ENCODE peak calls at places on chromosomes 7 and 10, in eight cellular contexts. A is GM23248, X is IMR-90, D is H1, Z is H9, P is endothelial cell of umbilical vein, C is MM.1S, H is HCT116. G is an unnamed sample. For H3K27me3, the result is how much of the 10 kb centered on the place peaks cover.

GRCh38 chr10:101030492-101031127 is 319 bp downstream of the PDZD7 start:
- DNase-seq in H (no peak), D (no peak), P (no peak), A (no peak), X (no peak), Z (peak), C (no peak), G (peak)

GRCh38 chr7:86914468-86915054 is 144.9 kb downstream of the ELAPOR2 start:
- DNase-seq in X (peak), H (no peak), D (no peak), P (peak), C (peak), Z (no peak), A (peak), G (peak)

GRCh38 chr7:151509670-151510333 is 9.9 kb downstream of the RHEB start:
- DNase-seq in C (no peak), A (no peak), H (no peak), X (no peak), Z (no peak), P (no peak), D (no peak), G (no peak)

GRCh38 chr7:25821225-25821624 is 330.8 kb upstream of the NFE2L3 start:
- DNase-seq in D (no peak), C (no peak), H (no peak), Z (no peak), A (no peak), P (no peak), X (no peak), G (no peak)

GRCh38 chr10:79331709-79332108 is 15.6 kb upstream of the PPIF start:
- DNase-seq in H (no peak), X (peak), C (no peak), D (no peak), Z (no peak), A (peak), P (no peak), G (no peak)

GRCh38 chr10:63698815-63699205 is 177.6 kb downstream of the REEP3 start:
- DNase-seq in H (no peak), Z (no peak), X (no peak), D (no peak), P (no peak), A (peak), C (no peak), G (no peak)

GRCh38 chr7:885893-886625 is 9.7 kb downstream of the GET4 start:
- DNase-seq in D (no peak), Z (no peak), H (no peak), C (no peak), A (no peak), P (no peak), X (no peak), G (no peak)

GRCh38 chr10:46250898-46251856 is 35.6 kb upstream of the ANTXRL start:
- DNase-seq in Z (peak), P (no peak), D (peak), H (no peak), X (no peak), A (no peak), C (no peak), G (no peak)

GRCh38 chr7:123865517-123866117 is 20.6 kb downstream of the HYAL4 start:
- DNase-seq in H (peak), C (peak), Z (peak), D (no peak), P (peak), A (peak), X (peak), G (peak)

GRCh38 chr7:110975476-110975875 is 115.5 kb upstream of the LRRN3 start:
- DNase-seq in X (no peak), H (no peak), D (no peak), C (no peak), P (no peak), A (no peak), Z (no peak), G (no peak)

GRCh38 chr10:131865223-131865917 is 35.4 kb upstream of the PPP2R2D start:
- DNase-seq in D (no peak), C (no peak), A (no peak), Z (peak), H (no peak), X (no peak), P (no peak), G (no peak)

GRCh38 chr10:35005868-35006267 is 84.3 kb downstream of the CUL2 start:
- DNase-seq in D (no peak), A (peak), X (peak), Z (no peak), C (no peak), H (no peak), P (peak), G (no peak)

GRCh38 chr10:30583778-30584415 is 45.7 kb downstream of the LYZL2 start:
- DNase-seq in H (peak), D (no peak), A (peak), C (peak), Z (no peak), P (peak), X (peak), G (no peak)

GRCh38 chr10:5346881-5347280 is 17.9 kb upstream of the UCN3 start:
- DNase-seq in P (no peak), H (no peak), A (no peak), C (no peak), X (no peak), Z (no peak), D (no peak), G (no peak)

GRCh38 chr7:80588591-80588990 is 49.9 kb upstream of the CD36 start:
- DNase-seq in P (no peak), X (peak), D (no peak), A (peak), Z (no peak), H (no peak), C (no peak), G (no peak)

GRCh38 chr10:46555366-46555712 is 1.1 kb downstream of the GPRIN2 start:
- DNase-seq in H (no peak), Z (peak), A (no peak), X (no peak), C (no peak), P (no peak), D (no peak), G (peak)

GRCh38 chr10:77230194-77230593 is 407.4 kb downstream of the KCNMA1 start:
- DNase-seq in A (peak), Z (no peak), P (no peak), C (no peak), X (peak), D (no peak), H (no peak), G (no peak)

GRCh38 chr7:93048136-93048930 is 69.4 kb downstream of the SAMD9 start:
- DNase-seq in P (no peak), A (peak), D (no peak), Z (no peak), H (no peak), X (peak), C (no peak), G (no peak)

GRCh38 chr7:4882169-4882741 is 1.3 kb downstream of the RADIL start:
- DNase-seq in H (no peak), X (peak), Z (peak), C (no peak), A (peak), D (peak), P (peak), G (peak)

GRCh38 chr7:33485746-33486491 is 356.6 kb downstream of the BBS9 start:
- DNase-seq in Z (no peak), D (no peak), X (peak), A (peak), P (no peak), C (no peak), H (no peak), G (no peak)

GRCh38 chr7:157840174-157840912 is 503.5 kb downstream of the DNAJB6 start:
- DNase-seq in X (no peak), C (no peak), D (no peak), P (no peak), Z (no peak), H (no peak), A (no peak), G (no peak)

GRCh38 chr10:103546401-103546800 is 52.9 kb downstream of the NEURL1 start:
- DNase-seq in X (no peak), C (no peak), A (no peak), H (no peak), Z (peak), D (no peak), P (no peak), G (no peak)

GRCh38 chr7:40469481-40469880 is 334.7 kb downstream of the SUGCT start:
- DNase-seq in C (no peak), D (no peak), A (peak), Z (no peak), X (peak), H (no peak), P (no peak), G (no peak)

GRCh38 chr7:92076509-92076908 is 57.8 kb downstream of the CYP51A1 start:
- DNase-seq in A (no peak), Z (no peak), D (no peak), H (no peak), X (no peak), P (no peak), C (no peak), G (no peak)

GRCh38 chr10:127860632-127861031 is 32.1 kb downstream of the CLRN3 start:
- DNase-seq in C (no peak), A (no peak), P (no peak), Z (no peak), H (no peak), D (no peak), X (no peak), G (no peak)

GRCh38 chr7:741850-742249 is 14.8 kb upstream of the PRKAR1B start:
- DNase-seq in D (no peak), P (no peak), H (no peak), A (no peak), C (no peak), Z (peak), X (no peak), G (no peak)

GRCh38 chr10:29524294-29524693 is 110.5 kb downstream of the SVIL start:
- DNase-seq in Z (no peak), X (no peak), A (no peak), P (no peak), D (no peak), C (no peak), H (no peak), G (no peak)

GRCh38 chr10:64430690-64431323 is 909.6 kb downstream of the REEP3 start:
- DNase-seq in Z (peak), D (peak), H (peak), C (no peak), P (peak), A (no peak), X (no peak), G (peak)

GRCh38 chr7:157138424-157139141 is at the start of gene UBE3C:
- DNase-seq in X (peak), C (peak), A (peak), Z (peak), P (peak), H (peak), D (peak), G (peak)

GRCh38 chr10:93437000-93437945 is 44.9 kb downstream of the MYOF start:
- DNase-seq in D (peak), C (no peak), H (peak), P (peak), Z (peak), X (peak), A (peak), G (peak)

GRCh38 chr10:17228081-17229015 is at the start of gene VIM:
- DNase-seq in X (peak), P (peak), D (peak), Z (peak), A (peak), H (peak), C (peak), G (peak)

GRCh38 chr10:127678091-127678490 is 58.9 kb upstream of the FOXI2 start:
- DNase-seq in X (no peak), Z (no peak), D (no peak), A (peak), P (no peak), H (no peak), C (no peak), G (no peak)

GRCh38 chr10:132706701-132707100 is 79.2 kb downstream of the NKX6-2 start:
- DNase-seq in Z (peak), D (no peak), P (no peak), C (no peak), H (no peak), X (no peak), A (no peak), G (no peak)

GRCh38 chr7:93185303-93186027 is 37.3 kb upstream of the SAMD9L start:
- DNase-seq in X (peak), P (peak), H (no peak), A (peak), C (no peak), D (no peak), Z (no peak), G (no peak)

GRCh38 chr10:15725603-15726002 is 5.9 kb upstream of the ITGA8 start:
- DNase-seq in D (no peak), H (peak), X (peak), A (peak), C (peak), P (peak), Z (no peak), G (peak)

GRCh38 chr10:110399163-110400094 is 94.7 kb upstream of the SMNDC1 start:
- DNase-seq in P (peak), D (no peak), X (peak), A (peak), C (no peak), H (peak), Z (no peak), G (no peak)

GRCh38 chr7:102424129-102424551 is 9.2 kb upstream of the ORAI2 start:
- DNase-seq in A (no peak), Z (peak), H (no peak), P (no peak), C (peak), X (no peak), D (no peak), G (no peak)

GRCh38 chr7:27098493-27099223 is 2.9 kb upstream of the HOXA1 start:
- DNase-seq in A (peak), C (no peak), D (no peak), X (peak), P (peak), Z (no peak), H (no peak), G (peak)

DNA sequence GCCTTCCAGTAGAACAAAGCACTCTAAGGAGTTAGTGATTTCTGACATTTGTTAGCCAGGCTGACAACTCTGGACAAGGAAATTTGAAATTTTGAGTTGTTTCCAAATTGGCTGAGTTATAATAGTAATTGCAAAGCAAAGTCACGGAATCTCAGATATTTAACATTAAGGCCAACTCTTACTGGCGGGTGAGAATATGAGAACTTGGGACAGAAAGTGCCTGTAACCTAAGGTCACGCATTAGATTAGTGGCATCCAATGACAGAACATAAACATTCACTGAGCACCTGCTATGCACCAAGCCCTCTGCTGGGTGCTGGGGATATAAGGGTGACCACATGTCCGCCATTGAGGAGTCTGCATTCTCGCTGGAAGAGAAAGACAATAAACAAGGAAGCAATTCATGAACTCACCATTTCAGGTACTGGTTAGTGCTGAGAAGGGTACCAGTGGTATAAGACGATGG is 45.5 kb upstream of the CHST15 start:
- DNase-seq in X (no peak), D (no peak), H (no peak), Z (no peak), P (no peak), C (no peak), A (no peak), G (no peak)
- H3K9ac ChIP-seq in X (no peak), D (no peak), H (no peak), Z (no peak), P (no peak), C (no peak), A (no peak), G (no peak)

GRCh38 chr10:86367339-86367951 is 850 bp upstream of the GRID1 start:
- DNase-seq in X (no peak), C (no peak), P (no peak), D (peak), H (no peak), A (peak), Z (peak), G (peak)
- H3K27me3 ChIP-seq in X (half or more), C (under half), P (half or more), D (half or more), H (under half), A (under half), Z (half or more), G (half or more)

DNA sequence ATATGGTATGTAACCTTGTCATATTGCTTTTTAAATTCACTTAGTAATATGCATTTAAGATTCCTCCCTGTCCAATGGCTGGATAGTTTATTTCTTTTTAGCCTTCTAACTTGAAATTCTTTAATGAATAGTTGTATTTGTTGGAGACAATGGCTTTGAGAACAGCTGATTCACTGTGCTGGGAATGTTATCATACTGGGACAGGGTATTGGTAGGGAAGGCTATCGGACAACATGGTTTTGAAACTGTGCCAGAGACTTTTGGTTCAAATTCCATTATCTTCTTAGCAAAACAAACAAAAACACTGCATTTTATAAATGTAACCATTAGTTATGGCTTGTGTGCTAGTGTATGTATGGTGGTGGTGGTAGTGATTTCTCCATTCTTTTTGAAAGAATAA is 517.1 kb upstream of the ANKRD30A start:
- DNase-seq in C (no peak), P (peak), X (peak), D (no peak), H (no peak), A (peak), Z (no peak), G (no peak)
- H2AFZ ChIP-seq in C (no peak), P (no peak), X (no peak), D (no peak), H (no peak), A (no peak), Z (no peak), G (no peak)

GRCh38 chr7:56491636-56492425 is 375.6 kb upstream of the NUPR2 start:
- DNase-seq in A (no peak), X (no peak), Z (no peak), C (no peak), H (no peak), D (no peak), P (no peak), G (no peak)
- H3K9ac ChIP-seq in A (no peak), X (no peak), Z (no peak), C (no peak), H (no peak), D (no peak), P (no peak), G (no peak)

GRCh38 chr7:69598487-69599148 is 343 bp downstream of the AUTS2 start:
- DNase-seq in C (no peak), P (no peak), X (no peak), Z (no peak), D (no peak), H (no peak), A (no peak), G (peak)

GRCh38 chr7:69598081-69598486 is at the start of gene AUTS2:
- DNase-seq in P (peak), A (peak), Z (peak), H (no peak), X (peak), D (peak), C (peak), G (peak)

GRCh38 chr7:69602522-69602921 is 4.2 kb downstream of the AUTS2 start:
- DNase-seq in H (no peak), X (no peak), P (no peak), A (no peak), D (no peak), Z (no peak), C (no peak), G (no peak)

GRCh38 chr7:69599211-69599878 is 1.1 kb downstream of the AUTS2 start:
- DNase-seq in D (peak), P (no peak), C (no peak), X (no peak), Z (peak), A (peak), H (no peak), G (peak)

DNA sequence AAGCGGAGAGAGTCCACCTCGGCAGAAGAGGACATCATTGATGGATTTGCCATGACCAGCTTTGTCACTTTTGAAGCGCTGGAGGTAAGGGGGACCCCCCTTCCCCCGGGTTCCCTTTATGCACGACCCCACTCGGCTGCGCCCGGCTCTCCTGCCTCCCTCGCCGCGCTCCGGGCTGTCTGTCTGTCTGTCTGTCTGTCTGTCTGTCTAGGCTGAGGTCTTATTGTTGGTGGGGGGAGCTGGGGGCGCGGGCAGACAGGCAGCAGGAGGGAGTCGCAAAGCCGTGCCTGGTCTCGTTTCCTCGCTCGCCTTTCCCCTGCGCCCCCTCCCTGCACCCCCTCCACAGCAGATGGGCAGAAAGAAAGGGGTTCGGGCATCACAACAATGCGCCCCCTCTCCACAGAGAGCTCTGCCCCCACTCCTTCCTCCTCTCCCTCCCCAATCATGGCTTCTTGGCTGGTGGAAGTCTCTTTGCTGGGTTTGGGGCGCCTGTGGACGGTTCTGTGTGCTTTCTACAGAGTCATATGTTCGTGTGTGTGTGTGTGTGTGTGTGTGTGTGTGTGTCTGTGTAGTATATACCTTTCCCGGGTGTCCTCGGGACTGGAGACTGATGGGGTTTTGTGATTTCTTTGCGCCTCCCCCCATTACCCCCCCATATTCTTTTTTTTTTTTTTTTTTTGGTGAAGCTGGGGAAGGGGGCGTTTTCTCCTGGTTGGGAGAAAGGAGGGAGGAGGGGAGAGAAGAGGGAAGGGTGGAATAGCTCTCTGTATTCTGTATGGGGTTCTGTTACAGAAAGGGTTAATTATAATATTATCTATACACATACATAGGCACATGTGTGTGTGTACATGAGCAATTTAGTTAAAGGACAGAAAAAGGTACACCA is 1.8 kb downstream of the AUTS2 start:
- DNase-seq in C (no peak), H (no peak), D (no peak), X (no peak), A (peak), Z (no peak), P (no peak), G (peak)
- H3K27me3 ChIP-seq in C (under half), H (under half), D (half or more), X (under half), A (under half), Z (half or more), P (under half), G (half or more)

GRCh38 chr7:7077945-7078344 is 104.4 kb upstream of the C1GALT1 start:
- DNase-seq in X (no peak), Z (no peak), P (no peak), H (no peak), D (no peak), C (no peak), A (no peak), G (no peak)
- H2AFZ ChIP-seq in X (no peak), Z (no peak), P (no peak), H (no peak), D (no peak), C (no peak), A (no peak), G (no peak)